ENCODE peak calls at places on chromosome X, in nine cellular contexts. B, X, T, I, D, P, S, V and J are unnamed samples.

GRCh38 chrX:83759872-83760271 is 101.1 kb upstream of the CYLC1 start:
- DNase-seq in I (no peak), S (peak), V (no peak), D (no peak), T (peak), P (no peak), B (no peak), X (no peak), J (peak)

GRCh38 chrX:153537526-153538295 is 20.3 kb downstream of the ATP2B3 start:
- DNase-seq in I (no peak), T (no peak), V (no peak), S (peak), X (no peak), P (no peak), B (no peak), D (no peak), J (no peak)

GRCh38 chrX:85136409-85136808 is 107.2 kb downstream of the SATL1 start:
- DNase-seq in I (no peak), S (no peak), P (no peak), B (no peak), D (no peak), T (no peak), X (no peak), V (no peak), J (no peak)

GRCh38 chrX:40171513-40172168 is 73.9 kb upstream of the BCOR start:
- DNase-seq in I (no peak), P (peak), S (no peak), T (peak), B (no peak), D (no peak), X (no peak), V (no peak), J (no peak)

GRCh38 chrX:71540801-71541545 is 8.1 kb downstream of the OGT start:
- DNase-seq in B (no peak), V (no peak), T (no peak), S (no peak), I (no peak), P (no peak), X (no peak), D (no peak), J (no peak)

GRCh38 chrX:103688949-103689348 is 2.5 kb upstream of the MORF4L2 start:
- DNase-seq in I (no peak), X (no peak), B (no peak), V (no peak), S (peak), D (no peak), P (no peak), T (peak), J (peak)

GRCh38 chrX:78708171-78708570 is 39.3 kb upstream of the LPAR4 start:
- DNase-seq in T (peak), I (no peak), B (no peak), S (no peak), X (no peak), D (no peak), P (peak), V (no peak), J (peak)

GRCh38 chrX:137545711-137546651 is 19.9 kb upstream of the ZIC3 start:
- DNase-seq in X (no peak), T (no peak), V (no peak), S (no peak), B (no peak), P (no peak), D (no peak), I (no peak), J (no peak)

GRCh38 chrX:16920116-16920515 is 26.3 kb upstream of the REPS2 start:
- DNase-seq in T (no peak), S (no peak), V (no peak), I (no peak), D (no peak), P (no peak), B (no peak), X (no peak), J (no peak)

GRCh38 chrX:110015027-110015426 is 12.1 kb downstream of the TMEM164 start:
- DNase-seq in P (no peak), V (no peak), T (no peak), B (no peak), X (no peak), S (no peak), I (no peak), D (no peak), J (no peak)

GRCh38 chrX:48737940-48738339 is 23.6 kb upstream of the GLOD5 start:
- DNase-seq in P (no peak), T (no peak), V (no peak), I (no peak), S (no peak), D (no peak), B (no peak), X (no peak), J (no peak)

GRCh38 chrX:14528629-14529287 is 578 bp upstream of the GLRA2 start:
- DNase-seq in B (no peak), X (peak), S (peak), D (no peak), P (peak), I (peak), T (peak), V (peak), J (peak)

GRCh38 chrX:21738145-21738949 is 19.6 kb downstream of the SMPX start:
- DNase-seq in S (peak), B (no peak), X (no peak), V (no peak), P (no peak), I (no peak), T (no peak), D (no peak), J (peak)

GRCh38 chrX:40581333-40581910 is 652 bp downstream of the ATP6AP2 start:
- DNase-seq in B (no peak), S (no peak), T (peak), X (peak), I (no peak), P (peak), D (no peak), V (no peak), J (no peak)

GRCh38 chrX:70262952-70263567 is 3.1 kb upstream of the P2RY4 start:
- DNase-seq in D (no peak), V (peak), S (peak), I (peak), P (peak), B (no peak), X (no peak), T (peak), J (peak)

GRCh38 chrX:66046612-66047235 is 6.8 kb upstream of the VSIG4 start:
- DNase-seq in V (no peak), D (no peak), B (no peak), X (no peak), S (no peak), I (no peak), T (no peak), P (peak), J (no peak)

GRCh38 chrX:113202601-113203000 is 362.0 kb upstream of the AMOT start:
- DNase-seq in P (no peak), I (no peak), S (no peak), B (no peak), T (no peak), X (no peak), V (no peak), D (no peak), J (no peak)

GRCh38 chrX:110003167-110004156 is 548 bp downstream of the TMEM164 start:
- DNase-seq in I (peak), T (no peak), P (peak), S (peak), X (no peak), D (no peak), B (no peak), V (no peak), J (no peak)

GRCh38 chrX:34528081-34528480 is 129.0 kb downstream of the TMEM47 start:
- DNase-seq in B (no peak), T (no peak), X (peak), D (no peak), S (no peak), P (no peak), V (no peak), I (no peak), J (no peak)